ENCODE peak calls at places on chromosome 20, in nine cellular contexts. W is heart right ventricle, O is OCI-LY7, K is psoas muscle, T is BE2C, Q is NT2/D1, E is pancreas, Z is tibial nerve, N is IMR-90. H is an unnamed sample. For H3K4me1, the result is how much of the 10 kb centered on the place peaks cover.

GRCh38 chr20:52959125-52959524 is 13.0 kb upstream of the TSHZ2 start:
- DNase-seq in W (no peak), O (peak), K (no peak), T (peak), Q (no peak), E (no peak), Z (no peak), N (no peak), H (peak)

GRCh38 chr20:38132910-38133501 is 32.1 kb downstream of the TGM2 start:
- DNase-seq in W (no peak), O (no peak), K (no peak), T (no peak), Q (no peak), E (no peak), Z (no peak), N (no peak), H (no peak)

GRCh38 chr20:33796263-33796906 is 14.8 kb upstream of the CHMP4B start:
- DNase-seq in W (no peak), O (no peak), K (no peak), T (no peak), Q (no peak), E (peak), Z (no peak), N (no peak), H (no peak)

GRCh38 chr20:63074631-63075030 is 67.9 kb upstream of the BHLHE23 start:
- DNase-seq in W (no peak), O (no peak), K (peak), T (no peak), Q (no peak), E (no peak), Z (no peak), N (no peak), H (no peak)

GRCh38 chr20:46253391-46253790 is 54.9 kb downstream of the CDH22 start:
- DNase-seq in W (no peak), O (no peak), K (peak), T (peak), Q (no peak), E (no peak), Z (no peak), N (no peak), H (no peak)

GRCh38 chr20:18006684-18007083 is 37.9 kb downstream of the MGME1 start:
- DNase-seq in W (no peak), O (no peak), K (no peak), T (no peak), Q (no peak), E (no peak), Z (no peak), N (no peak), H (no peak)

GRCh38 chr20:63411151-63411897 is 50.2 kb upstream of the CHRNA4 start:
- DNase-seq in W (no peak), O (no peak), K (no peak), T (no peak), Q (no peak), E (no peak), Z (no peak), N (no peak), H (no peak)

GRCh38 chr20:38222231-38222922 is 38.2 kb downstream of the KIAA1755 start:
- DNase-seq in W (peak), O (peak), K (peak), T (peak), Q (peak), E (no peak), Z (peak), N (peak), H (peak)

GRCh38 chr20:38173237-38174156 is 8.4 kb upstream of the TGM2 start:
- DNase-seq in W (peak), O (no peak), K (no peak), T (no peak), Q (no peak), E (no peak), Z (no peak), N (peak), H (peak)

GRCh38 chr20:24470031-24470781 is 777 bp downstream of the SYNDIG1 start:
- DNase-seq in W (peak), O (no peak), K (no peak), T (no peak), Q (no peak), E (no peak), Z (no peak), N (no peak), H (no peak)
- H3K4me1 ChIP-seq in W (under half), O (under half), K (under half), T (under half), Q (under half), E (under half), Z (under half), N (under half), H (under half)

GRCh38 chr20:32589769-32590168 is 4.6 kb upstream of the NOL4L start:
- DNase-seq in W (no peak), O (no peak), K (no peak), T (no peak), Q (no peak), E (no peak), Z (no peak), N (no peak), H (no peak)
- H3K4me3 ChIP-seq in W (no peak), O (no peak), K (no peak), T (no peak), Q (no peak), E (no peak), Z (no peak), N (no peak), H (no peak)

GRCh38 chr20:10568032-10568431 is 105.8 kb downstream of the JAG1 start:
- DNase-seq in W (no peak), O (no peak), K (no peak), T (no peak), Q (no peak), E (no peak), Z (no peak), N (no peak), H (no peak)

GRCh38 chr20:10572853-10573252 is 100.9 kb downstream of the JAG1 start:
- DNase-seq in W (no peak), O (no peak), K (no peak), T (no peak), Q (no peak), E (no peak), Z (no peak), N (no peak), H (no peak)

GRCh38 chr20:10573273-10573950 is 100.4 kb downstream of the JAG1 start:
- DNase-seq in W (no peak), O (no peak), K (no peak), T (no peak), Q (no peak), E (no peak), Z (no peak), N (no peak), H (peak)

GRCh38 chr20:10573951-10574339 is 99.9 kb downstream of the JAG1 start:
- DNase-seq in W (no peak), O (no peak), K (no peak), T (no peak), Q (no peak), E (no peak), Z (no peak), N (no peak), H (no peak)

DNA sequence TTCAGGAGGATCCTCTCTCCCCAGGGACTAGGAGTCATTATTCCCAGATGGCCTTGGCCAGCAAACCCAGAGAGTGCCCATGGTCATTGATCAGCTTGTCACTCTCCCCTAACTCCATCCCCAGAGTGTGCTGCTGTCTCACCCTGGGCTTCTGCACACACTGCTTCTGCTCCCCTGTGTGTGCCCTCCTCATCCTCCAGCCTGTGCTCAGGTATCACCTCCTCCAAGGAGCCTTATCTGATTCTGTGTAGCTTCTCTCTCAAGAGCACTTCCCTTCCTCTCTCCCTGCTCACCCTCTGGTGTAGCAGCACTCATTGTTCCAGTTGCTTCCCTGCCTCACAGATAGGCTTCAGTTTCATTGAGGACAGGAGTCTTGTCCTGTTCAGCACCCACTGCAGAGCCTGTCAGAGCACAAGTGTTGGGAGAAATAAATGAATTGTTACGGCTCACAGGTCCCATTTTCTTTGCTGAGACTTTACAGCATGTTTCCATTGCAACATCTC is 102.4 kb downstream of the JAG1 start:
- DNase-seq in W (no peak), O (no peak), K (no peak), T (no peak), Q (no peak), E (no peak), Z (no peak), N (no peak), H (no peak)
- H3K4me1 ChIP-seq in W (under half), O (under half), K (under half), T (under half), Q (under half), E (under half), Z (under half), N (under half), H (under half)

GRCh38 chr20:57173986-57174385 is 92.5 kb downstream of the BMP7 start:
- DNase-seq in W (no peak), O (no peak), K (no peak), T (no peak), Q (no peak), E (no peak), Z (no peak), N (no peak), H (no peak)
- H3K4me3 ChIP-seq in W (no peak), O (no peak), K (no peak), T (no peak), Q (no peak), E (no peak), Z (no peak), N (no peak), H (no peak)

DNA sequence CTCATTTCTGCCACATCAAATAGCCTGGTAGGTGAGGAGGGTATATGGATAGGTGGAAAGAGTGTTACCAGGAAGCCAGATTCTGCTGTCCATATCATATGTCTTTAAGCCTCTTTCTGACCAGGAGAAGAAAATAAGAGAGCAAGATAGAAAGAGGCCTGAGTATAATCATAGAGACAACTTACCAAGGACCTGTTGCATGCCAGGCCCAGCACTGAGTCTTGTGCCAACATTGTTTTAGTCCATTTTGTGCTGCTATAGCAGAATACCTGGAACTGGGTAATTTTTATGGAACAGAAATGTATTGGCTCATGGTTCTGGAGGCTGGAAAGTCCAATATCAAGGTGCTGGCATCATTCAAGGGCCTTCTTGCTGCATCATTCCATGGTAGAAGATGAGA is 7.3 kb upstream of the ADA start:
- DNase-seq in W (no peak), O (no peak), K (no peak), T (no peak), Q (no peak), E (no peak), Z (no peak), N (no peak), H (no peak)
- H3K4me1 ChIP-seq in W (under half), O (under half), K (under half), T (under half), Q (under half), E (under half), Z (under half), N (under half), H (under half)

GRCh38 chr20:5570031-5570430 is 180.2 kb upstream of the SHLD1 start:
- DNase-seq in W (no peak), O (no peak), K (no peak), T (no peak), Q (no peak), E (no peak), Z (no peak), N (no peak), H (no peak)
- H3K4me3 ChIP-seq in W (no peak), O (no peak), K (no peak), T (no peak), Q (no peak), E (no peak), Z (no peak), N (no peak), H (no peak)

H was measured in SJSA1.